ENCODE peak calls at places on chromosomes 16 and 17, in five cellular contexts. Y is effector memory CD4-positive, alpha-beta T cell; R is fibroblast of lung; Q is right cardiac atrium; J is WERI-Rb-1. A is an unnamed sample.

GRCh38 chr17:68198931-68199836 is 48.7 kb upstream of the AMZ2 start:
- DNase-seq in Q (peak), R (no peak), J (no peak), Y (no peak), A (no peak)

GRCh38 chr16:20905576-20905975 is 5.0 kb downstream of the LYRM1 start:
- DNase-seq in J (no peak), Q (no peak), R (no peak), Y (no peak), A (no peak)

GRCh38 chr17:79992657-79993389 is 42.8 kb downstream of the TBC1D16 start:
- DNase-seq in Y (no peak), J (no peak), Q (peak), R (no peak), A (no peak)

GRCh38 chr16:65336169-65336568 is 214.3 kb upstream of the CDH11 start:
- DNase-seq in R (peak), Q (no peak), Y (no peak), J (no peak), A (peak)

GRCh38 chr17:8005951-8006730 is 3.7 kb downstream of the GUCY2D start:
- DNase-seq in Y (no peak), Q (no peak), J (no peak), R (no peak), A (no peak)

GRCh38 chr16:69443809-69444611 is 19.6 kb downstream of the CYB5B start:
- DNase-seq in Y (peak), Q (peak), J (no peak), R (no peak), A (no peak)

GRCh38 chr16:51198349-51198748 is 47.3 kb upstream of the SALL1 start:
- DNase-seq in J (no peak), Q (no peak), R (no peak), Y (no peak), A (no peak)

GRCh38 chr17:36879027-36879426 is 58.2 kb upstream of the LHX1 start:
- DNase-seq in Q (no peak), Y (no peak), J (no peak), R (no peak), A (no peak)

GRCh38 chr16:10514369-10515055 is 65.9 kb downstream of the EMP2 start:
- DNase-seq in R (peak), Y (no peak), Q (no peak), J (peak), A (peak)

GRCh38 chr17:77429985-77430752 is 289.4 kb downstream of the SEC14L1 start:
- DNase-seq in J (peak), Q (peak), Y (peak), R (peak), A (peak)

GRCh38 chr17:37772982-37773381 is 28.1 kb upstream of the HNF1B start:
- DNase-seq in J (no peak), R (no peak), Q (no peak), Y (no peak), A (no peak)

GRCh38 chr17:17724991-17725852 is 44.0 kb downstream of the RAI1 start:
- DNase-seq in Y (no peak), J (peak), Q (peak), R (no peak), A (no peak)

GRCh38 chr17:74446551-74447500 is 14.9 kb downstream of the GPRC5C start:
- DNase-seq in R (no peak), Q (peak), Y (no peak), J (no peak), A (no peak)

GRCh38 chr17:49035470-49036269 is 38.5 kb downstream of the IGF2BP1 start:
- DNase-seq in Q (peak), Y (no peak), R (peak), J (peak), A (peak)

GRCh38 chr17:49576121-49576905 is 642 bp downstream of the NXPH3 start:
- DNase-seq in Y (no peak), J (peak), Q (peak), R (peak), A (peak)

GRCh38 chr17:1470071-1470773 is 14.2 kb upstream of the CRK start:
- DNase-seq in R (no peak), Q (no peak), J (no peak), Y (no peak), A (no peak)

GRCh38 chr17:58531661-58532554 is 17.5 kb upstream of the MTMR4 start:
- DNase-seq in R (peak), Y (peak), Q (peak), J (peak), A (peak)

GRCh38 chr17:40978752-40979151 is 5.4 kb downstream of the KRT40 start:
- DNase-seq in Y (no peak), J (no peak), Q (peak), R (no peak), A (no peak)

GRCh38 chr17:50192873-50193274 is 8.6 kb downstream of the COL1A1 start:
- DNase-seq in Q (no peak), J (no peak), Y (no peak), R (no peak), A (no peak)

GRCh38 chr16:72886366-72886974 is 161.5 kb downstream of the ZFHX3 start:
- DNase-seq in J (peak), Q (no peak), Y (no peak), R (no peak), A (no peak)

GRCh38 chr16:27924411-27925118 is 138.9 kb downstream of the GSG1L start:
- DNase-seq in R (peak), Q (no peak), J (peak), Y (no peak), A (no peak)

GRCh38 chr17:82257473-82257872 is 16.0 kb downstream of the CSNK1D start:
- DNase-seq in R (peak), J (peak), Q (peak), Y (peak), A (peak)

GRCh38 chr16:71426880-71427615 is 14.8 kb downstream of the TLE7 start:
- DNase-seq in J (no peak), Q (no peak), Y (no peak), R (no peak), A (no peak)

GRCh38 chr17:77733576-77734296 is 224.8 kb upstream of the TNRC6C start:
- DNase-seq in Y (no peak), Q (no peak), J (no peak), R (no peak), A (no peak)

GRCh38 chr16:4689091-4689671 is 4.2 kb upstream of the NUDT16L1 start:
- DNase-seq in Q (peak), J (no peak), Y (no peak), R (no peak), A (no peak)

GRCh38 chr16:4263504-4264436 is 9.1 kb downstream of the TFAP4 start:
- DNase-seq in R (peak), Q (peak), J (no peak), Y (no peak), A (no peak)

GRCh38 chr16:67431805-67432476 is 1.0 kb downstream of the HSD11B2 start:
- DNase-seq in Y (no peak), J (peak), Q (no peak), R (no peak), A (peak)

GRCh38 chr16:84115919-84116719 is 623 bp downstream of the MBTPS1 start:
- DNase-seq in J (no peak), Q (no peak), R (peak), Y (peak), A (peak)

GRCh38 chr17:57062865-57063264 is 22.2 kb upstream of the AKAP1 start:
- DNase-seq in J (no peak), Y (no peak), Q (no peak), R (no peak), A (no peak)

GRCh38 chr16:68784226-68784625 is 47.1 kb downstream of the CDH1 start:
- DNase-seq in R (no peak), Q (no peak), Y (no peak), J (no peak), A (no peak)

GRCh38 chr16:76278976-76279375 is 1.8 kb downstream of the CNTNAP4 start:
- DNase-seq in Q (no peak), Y (no peak), J (no peak), R (no peak), A (no peak)

GRCh38 chr17:43521389-43521788 is 24.8 kb downstream of the ETV4 start:
- DNase-seq in J (no peak), Q (no peak), R (no peak), Y (no peak), A (no peak)

GRCh38 chr16:89525146-89525913 is 17.1 kb downstream of the SPG7 start:
- DNase-seq in J (no peak), Q (no peak), R (no peak), Y (no peak), A (peak)

GRCh38 chr16:57479422-57480126 is 6.7 kb downstream of the DOK4 start:
- DNase-seq in Y (no peak), Q (peak), R (peak), J (peak), A (peak)

GRCh38 chr16:57480127-57480753 is 6.1 kb downstream of the DOK4 start:
- DNase-seq in R (peak), Y (no peak), Q (peak), J (peak), A (peak)

GRCh38 chr16:57478396-57479024 is 7.8 kb downstream of the DOK4 start:
- DNase-seq in Q (no peak), R (no peak), J (no peak), Y (no peak), A (no peak)

GRCh38 chr16:57477531-57478202 is 8.6 kb downstream of the DOK4 start:
- DNase-seq in Q (no peak), J (no peak), R (no peak), Y (no peak), A (no peak)

DNA sequence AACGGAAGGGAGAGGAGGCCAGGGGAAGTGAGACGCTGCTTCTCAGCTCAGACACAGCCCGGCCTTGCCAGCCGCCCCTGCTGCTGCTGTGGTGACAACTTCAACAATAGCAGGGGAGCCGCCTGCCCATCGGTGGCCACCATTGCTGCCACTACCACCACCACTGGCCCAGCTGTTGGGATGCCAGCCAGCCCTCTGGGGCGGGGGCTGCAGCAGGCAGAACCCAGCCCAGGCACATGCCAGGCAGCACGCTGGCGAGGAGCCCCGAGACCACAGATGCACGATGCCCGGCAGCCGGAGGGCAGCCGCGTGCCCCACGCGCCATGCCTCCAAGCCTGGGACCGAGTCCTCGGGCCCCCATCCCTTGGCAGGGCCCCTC is 7.3 kb downstream of the DOK4 start:
- DNase-seq in Y (no peak), J (no peak), Q (peak), R (no peak), A (no peak)
- H3K4me3 ChIP-seq in Y (no peak), J (peak), Q (peak), R (peak), A (peak)

GRCh38 chr17:44531019-44531418 is 26.3 kb upstream of the FZD2 start:
- DNase-seq in Y (no peak), R (no peak), Q (no peak), J (no peak), A (no peak)

GRCh38 chr17:44533533-44534246 is 23.6 kb upstream of the FZD2 start:
- DNase-seq in J (peak), Y (peak), R (peak), Q (peak), A (peak)

GRCh38 chr17:44539664-44540063 is 17.6 kb upstream of the FZD2 start:
- DNase-seq in R (no peak), J (no peak), Y (no peak), Q (no peak), A (no peak)

GRCh38 chr17:44540246-44541084 is 16.8 kb upstream of the FZD2 start:
- DNase-seq in R (no peak), Q (no peak), Y (no peak), J (no peak), A (no peak)

GRCh38 chr17:44536090-44536960 is 21.0 kb upstream of the FZD2 start:
- DNase-seq in R (peak), Q (peak), J (no peak), Y (no peak), A (no peak)
- H3K27ac ChIP-seq in R (no peak), Q (no peak), J (no peak), Y (no peak), A (no peak)

GRCh38 chr17:42248351-42249179 is 27.6 kb downstream of the STAT5B start:
- DNase-seq in J (peak), R (peak), Q (peak), Y (peak), A (peak)

GRCh38 chr17:42252528-42253172 is 23.5 kb downstream of the STAT5B start:
- DNase-seq in Q (no peak), R (peak), J (no peak), Y (no peak), A (no peak)

GRCh38 chr17:42247734-42248133 is 28.5 kb downstream of the STAT5B start:
- DNase-seq in J (no peak), Y (no peak), Q (no peak), R (peak), A (no peak)

GRCh38 chr17:42251115-42251514 is 25.1 kb downstream of the STAT5B start:
- DNase-seq in Y (no peak), Q (no peak), J (no peak), R (peak), A (no peak)

GRCh38 chr17:42249681-42250446 is 26.3 kb downstream of the STAT5B start:
- DNase-seq in Y (peak), J (no peak), Q (no peak), R (no peak), A (no peak)
- H3K4me3 ChIP-seq in Y (no peak), J (no peak), Q (no peak), R (no peak), A (no peak)

GRCh38 chr16:85523602-85524364 is 89.3 kb upstream of the GSE1 start:
- DNase-seq in R (peak), J (no peak), Y (no peak), Q (peak), A (peak)
- H3K27ac ChIP-seq in R (no peak), J (peak), Y (no peak), Q (no peak), A (peak)

GRCh38 chr16:77344306-77344705 is 90.5 kb downstream of the ADAMTS18 start:
- DNase-seq in Y (no peak), R (peak), J (no peak), Q (no peak), A (no peak)
- H3K4me3 ChIP-seq in Y (no peak), R (no peak), J (no peak), Q (no peak), A (no peak)